ENCODE peak calls at places on chromosomes 5 and 9, in nine cellular contexts. One of them, this sample, is unnamed.

GRCh38 chr5:76303917-76304316 is 99.2 kb upstream of the IQGAP2 start:
- DNase-seq in breast epithelium: peak; percentile 54
- DNase-seq in esophagus squamous epithelium: no peak
- DNase-seq in ovary: no peak
- DNase-seq in adrenal gland: no peak
- DNase-seq in GM12891: no peak
- DNase-seq in A549: peak; percentile 10
- DNase-seq in endothelial cell of umbilical vein: no peak
- DNase-seq in heart left ventricle: no peak
- DNase-seq in this sample: no peak

GRCh38 chr5:61162010-61162831 is at the start of gene SMIM15:
- DNase-seq in endothelial cell of umbilical vein: peak; percentile 82
- DNase-seq in esophagus squamous epithelium: peak; percentile 43
- DNase-seq in breast epithelium: peak; percentile 83
- DNase-seq in A549: peak; percentile 94
- DNase-seq in adrenal gland: peak; percentile 91
- DNase-seq in GM12891: peak; percentile 82
- DNase-seq in ovary: peak; percentile 84
- DNase-seq in heart left ventricle: peak; percentile 95
- DNase-seq in this sample: peak; percentile 81

GRCh38 chr5:83125560-83125959 is 48.2 kb downstream of the XRCC4 start:
- DNase-seq in esophagus squamous epithelium: no peak
- DNase-seq in GM12891: no peak
- DNase-seq in endothelial cell of umbilical vein: no peak
- DNase-seq in adrenal gland: no peak
- DNase-seq in ovary: no peak
- DNase-seq in A549: peak; percentile 7
- DNase-seq in breast epithelium: no peak
- DNase-seq in heart left ventricle: no peak
- DNase-seq in this sample: no peak

GRCh38 chr5:79689541-79690466 is at the start of gene CMYA5:
- DNase-seq in endothelial cell of umbilical vein: no peak
- DNase-seq in breast epithelium: peak; percentile 75
- DNase-seq in GM12891: no peak
- DNase-seq in ovary: peak; percentile 80
- DNase-seq in heart left ventricle: peak; percentile 77
- DNase-seq in A549: no peak
- DNase-seq in esophagus squamous epithelium: no peak
- DNase-seq in adrenal gland: no peak
- DNase-seq in this sample: no peak

GRCh38 chr9:81871695-81872094 is 56.5 kb upstream of the SPATA31D4 start:
- DNase-seq in endothelial cell of umbilical vein: peak; percentile 45
- DNase-seq in ovary: no peak
- DNase-seq in heart left ventricle: no peak
- DNase-seq in adrenal gland: no peak
- DNase-seq in A549: peak; percentile 44
- DNase-seq in breast epithelium: no peak
- DNase-seq in GM12891: no peak
- DNase-seq in esophagus squamous epithelium: no peak
- DNase-seq in this sample: peak; percentile 62

GRCh38 chr5:72556351-72557146 is 49.3 kb upstream of the ZNF366 start:
- DNase-seq in GM12891: peak; percentile 53
- DNase-seq in A549: peak; percentile 72
- DNase-seq in esophagus squamous epithelium: no peak
- DNase-seq in heart left ventricle: peak; percentile 66
- DNase-seq in endothelial cell of umbilical vein: peak; percentile 85
- DNase-seq in breast epithelium: no peak
- DNase-seq in ovary: peak; percentile 65
- DNase-seq in adrenal gland: peak; percentile 60
- DNase-seq in this sample: no peak

GRCh38 chr9:135718616-135719015 is 16.6 kb downstream of the KCNT1 start:
- DNase-seq in heart left ventricle: no peak
- DNase-seq in A549: peak; percentile 45
- DNase-seq in breast epithelium: no peak
- DNase-seq in esophagus squamous epithelium: no peak
- DNase-seq in ovary: no peak
- DNase-seq in GM12891: no peak
- DNase-seq in adrenal gland: peak; percentile 94
- DNase-seq in endothelial cell of umbilical vein: peak; percentile 56
- DNase-seq in this sample: peak; percentile 98

GRCh38 chr9:105901514-105902109 is 207.3 kb downstream of the TMEM38B start:
- DNase-seq in ovary: no peak
- DNase-seq in esophagus squamous epithelium: no peak
- DNase-seq in heart left ventricle: peak; percentile 52
- DNase-seq in A549: peak; percentile 52
- DNase-seq in GM12891: peak; percentile 31
- DNase-seq in breast epithelium: no peak
- DNase-seq in endothelial cell of umbilical vein: peak; percentile 10
- DNase-seq in adrenal gland: peak; percentile 49
- DNase-seq in this sample: peak; percentile 60

DNA sequence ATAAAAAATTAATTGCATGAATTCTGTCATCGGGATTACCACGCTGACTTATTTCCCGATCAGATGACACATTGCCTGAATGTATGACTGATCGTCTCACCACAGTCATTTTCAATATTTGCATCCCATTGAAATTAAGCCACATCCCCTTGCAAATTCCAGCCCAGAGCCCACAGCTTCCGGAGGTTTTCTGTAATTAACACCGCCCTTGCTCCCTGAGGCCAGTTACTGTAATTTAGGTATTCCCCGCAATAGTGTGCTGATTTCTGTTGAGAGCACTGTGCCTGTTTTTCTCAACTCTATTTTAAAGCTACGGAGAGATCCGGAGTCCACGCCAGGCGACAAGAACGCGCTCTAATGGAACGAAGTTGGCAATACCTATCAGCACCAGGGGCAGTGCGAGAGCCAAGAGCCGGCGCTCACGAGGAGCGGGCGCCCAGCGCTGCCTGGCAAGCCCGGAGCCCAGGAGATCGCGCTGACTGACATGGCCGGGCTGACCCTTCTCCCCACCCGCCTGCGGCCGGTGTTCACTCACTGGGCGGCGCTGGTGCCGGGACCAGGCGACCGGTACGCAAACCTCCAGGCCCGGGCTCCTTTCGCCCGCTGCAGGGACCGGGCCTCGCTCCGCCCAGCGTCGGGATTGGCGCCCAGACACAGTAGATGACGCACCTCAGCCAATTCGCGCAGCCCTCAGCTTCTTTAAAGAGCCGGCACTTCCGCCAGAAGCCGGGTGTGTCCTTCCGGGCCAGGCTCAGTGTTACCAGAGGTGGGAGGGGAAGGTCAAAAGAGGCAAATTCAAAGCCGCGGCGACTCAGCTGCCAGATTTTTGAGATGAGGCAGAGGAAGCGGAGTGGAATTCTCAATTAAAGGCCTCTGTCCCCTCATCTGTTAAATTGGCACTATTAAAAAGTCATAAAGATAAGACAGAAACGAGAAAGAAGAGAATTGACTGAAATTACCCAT is at the start of gene PLGRKT:
- DNase-seq in esophagus squamous epithelium: peak; percentile 91
- DNase-seq in GM12891: peak; percentile 72
- DNase-seq in adrenal gland: peak; percentile 98
- DNase-seq in ovary: peak; percentile 91
- DNase-seq in heart left ventricle: peak; percentile 98
- DNase-seq in breast epithelium: peak; percentile 91
- DNase-seq in endothelial cell of umbilical vein: peak; percentile 88
- DNase-seq in A549: peak; percentile 94
- DNase-seq in this sample: peak; percentile 71
- TF ChIP-seq POLR2A in esophagus squamous epithelium: peak; percentile 94
- TF ChIP-seq POLR2A in GM12891: peak; percentile 81
- TF ChIP-seq POLR2A in adrenal gland: peak; percentile 77
- TF ChIP-seq POLR2A in ovary: peak; percentile 77
- TF ChIP-seq POLR2A in heart left ventricle: peak; percentile 95
- TF ChIP-seq POLR2A in breast epithelium: peak; percentile 61
- TF ChIP-seq POLR2A in endothelial cell of umbilical vein: peak; percentile 81
- TF ChIP-seq POLR2A in A549: peak; percentile 94
- TF ChIP-seq POLR2A in this sample: peak; percentile 77

GRCh38 chr9:72526901-72527800 is 5.7 kb downstream of the TMC1 start:
- DNase-seq in endothelial cell of umbilical vein: peak; percentile 97
- DNase-seq in esophagus squamous epithelium: no peak
- DNase-seq in ovary: peak; percentile 89
- DNase-seq in GM12891: no peak
- DNase-seq in A549: peak; percentile 88
- DNase-seq in adrenal gland: peak; percentile 92
- DNase-seq in breast epithelium: peak; percentile 79
- DNase-seq in heart left ventricle: peak; percentile 69
- DNase-seq in this sample: peak; percentile 88
- TF ChIP-seq POLR2A in endothelial cell of umbilical vein: no peak
- TF ChIP-seq POLR2A in esophagus squamous epithelium: peak; percentile 54
- TF ChIP-seq POLR2A in ovary: peak; percentile 48
- TF ChIP-seq POLR2A in GM12891: peak; percentile 69
- TF ChIP-seq POLR2A in A549: peak; percentile 22
- TF ChIP-seq POLR2A in adrenal gland: no peak
- TF ChIP-seq POLR2A in breast epithelium: no peak
- TF ChIP-seq POLR2A in heart left ventricle: no peak
- TF ChIP-seq POLR2A in this sample: peak; percentile 47

GRCh38 chr5:96934291-96934694 is 1.6 kb upstream of the LNPEP start:
- DNase-seq in breast epithelium: no peak
- DNase-seq in GM12891: no peak
- DNase-seq in esophagus squamous epithelium: no peak
- DNase-seq in adrenal gland: no peak
- DNase-seq in A549: peak; percentile 49
- DNase-seq in ovary: no peak
- DNase-seq in heart left ventricle: no peak
- DNase-seq in endothelial cell of umbilical vein: no peak
- DNase-seq in this sample: no peak

GRCh38 chr5:96934695-96935555 is 955 bp upstream of the LNPEP start:
- DNase-seq in breast epithelium: peak; percentile 83
- DNase-seq in ovary: peak; percentile 88
- DNase-seq in GM12891: peak; percentile 57
- DNase-seq in esophagus squamous epithelium: peak; percentile 82
- DNase-seq in heart left ventricle: peak; percentile 96
- DNase-seq in endothelial cell of umbilical vein: peak; percentile 94
- DNase-seq in A549: peak; percentile 96
- DNase-seq in adrenal gland: peak; percentile 91
- DNase-seq in this sample: peak; percentile 67

GRCh38 chr5:96936431-96937221 is 746 bp downstream of the LNPEP start:
- DNase-seq in endothelial cell of umbilical vein: peak; percentile 57
- DNase-seq in heart left ventricle: peak; percentile 50
- DNase-seq in adrenal gland: peak; percentile 41
- DNase-seq in breast epithelium: peak; percentile 24
- DNase-seq in ovary: peak; percentile 42
- DNase-seq in GM12891: no peak
- DNase-seq in esophagus squamous epithelium: peak; percentile 13
- DNase-seq in A549: peak; percentile 21
- DNase-seq in this sample: peak; percentile 8

GRCh38 chr5:96933764-96934163 is 2.1 kb upstream of the LNPEP start:
- DNase-seq in GM12891: no peak
- DNase-seq in endothelial cell of umbilical vein: no peak
- DNase-seq in esophagus squamous epithelium: no peak
- DNase-seq in adrenal gland: no peak
- DNase-seq in breast epithelium: no peak
- DNase-seq in A549: no peak
- DNase-seq in heart left ventricle: no peak
- DNase-seq in ovary: no peak
- DNase-seq in this sample: no peak

GRCh38 chr5:96935556-96936430 is at the start of gene LNPEP:
- DNase-seq in A549: peak; percentile 98
- DNase-seq in endothelial cell of umbilical vein: peak; percentile 99
- DNase-seq in ovary: peak; percentile 94
- DNase-seq in breast epithelium: peak; percentile 96
- DNase-seq in heart left ventricle: peak; percentile 97
- DNase-seq in GM12891: peak; percentile 57
- DNase-seq in adrenal gland: peak; percentile 96
- DNase-seq in esophagus squamous epithelium: peak; percentile 76
- DNase-seq in this sample: peak; percentile 85
- TF ChIP-seq POLR2A in A549: peak; percentile 61
- TF ChIP-seq POLR2A in endothelial cell of umbilical vein: no peak
- TF ChIP-seq POLR2A in ovary: peak; percentile 79
- TF ChIP-seq POLR2A in breast epithelium: peak; percentile 63
- TF ChIP-seq POLR2A in heart left ventricle: peak; percentile 75
- TF ChIP-seq POLR2A in GM12891: no peak
- TF ChIP-seq POLR2A in adrenal gland: peak; percentile 95
- TF ChIP-seq POLR2A in esophagus squamous epithelium: peak; percentile 94
- TF ChIP-seq POLR2A in this sample: peak; percentile 74

DNA sequence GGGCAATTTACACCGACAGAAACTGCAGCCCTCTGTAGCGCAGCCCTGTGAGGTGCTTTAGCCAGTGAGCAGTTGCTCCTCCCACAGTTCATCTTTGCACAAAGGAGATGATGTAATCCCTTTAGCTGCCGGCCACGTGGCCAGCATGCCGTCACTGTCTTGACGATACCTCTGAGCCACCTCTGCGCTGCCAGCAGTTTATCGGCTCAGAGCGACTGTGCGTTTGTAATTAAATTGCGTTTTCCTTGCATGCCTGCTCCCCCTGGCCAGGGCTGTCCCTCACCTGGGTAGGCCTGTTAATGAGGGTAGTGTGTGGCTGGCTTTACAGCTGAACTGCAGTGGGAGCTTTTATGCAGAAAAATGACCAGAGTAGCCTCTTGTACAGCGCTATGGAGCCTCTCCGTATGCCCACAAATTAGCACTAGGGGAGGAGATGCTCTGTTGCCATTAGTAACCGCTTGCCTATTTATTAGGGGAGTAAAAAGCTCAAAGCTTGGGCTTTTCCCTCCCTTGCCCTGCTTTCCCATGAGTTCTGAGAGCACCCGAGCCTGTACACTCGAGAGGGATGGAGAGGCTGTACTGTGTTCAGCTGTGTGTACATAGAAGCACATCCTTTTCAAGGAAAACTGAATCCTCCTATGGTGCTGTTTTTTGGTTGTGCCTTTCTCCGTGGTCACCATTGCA is 107.1 kb downstream of the TRIO start:
- DNase-seq in GM12891: no peak
- DNase-seq in adrenal gland: peak; percentile 69
- DNase-seq in esophagus squamous epithelium: no peak
- DNase-seq in breast epithelium: peak; percentile 77
- DNase-seq in A549: peak; percentile 33
- DNase-seq in endothelial cell of umbilical vein: no peak
- DNase-seq in ovary: peak; percentile 89
- DNase-seq in heart left ventricle: peak; percentile 73
- DNase-seq in this sample: no peak
- TF ChIP-seq POLR2A in GM12891: no peak
- TF ChIP-seq POLR2A in adrenal gland: no peak
- TF ChIP-seq POLR2A in esophagus squamous epithelium: no peak
- TF ChIP-seq POLR2A in breast epithelium: no peak
- TF ChIP-seq POLR2A in A549: no peak
- TF ChIP-seq POLR2A in endothelial cell of umbilical vein: no peak
- TF ChIP-seq POLR2A in ovary: no peak
- TF ChIP-seq POLR2A in heart left ventricle: no peak
- TF ChIP-seq POLR2A in this sample: no peak

DNA sequence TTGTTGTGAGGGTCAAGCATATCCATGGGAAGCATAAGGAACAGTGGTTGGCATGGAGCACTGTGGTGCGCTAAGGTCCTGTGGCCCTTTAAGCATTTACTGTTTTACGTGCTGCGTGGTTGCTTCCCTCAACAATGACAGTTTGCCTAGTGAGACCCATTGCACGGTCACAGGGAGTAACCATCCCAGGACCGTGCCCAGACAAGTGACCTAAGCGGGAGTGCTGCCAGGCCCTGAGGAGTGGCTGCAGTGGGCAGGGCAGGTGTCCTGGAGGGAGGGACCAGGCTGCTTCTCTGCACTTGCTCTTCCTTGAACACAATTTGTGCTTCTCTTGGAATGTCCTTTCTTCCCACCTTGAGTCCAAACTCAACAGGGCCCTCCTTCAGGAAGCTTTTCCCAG is 64.6 kb downstream of the RGS3 start:
- DNase-seq in ovary: no peak
- DNase-seq in esophagus squamous epithelium: no peak
- DNase-seq in adrenal gland: no peak
- DNase-seq in breast epithelium: peak; percentile 37
- DNase-seq in GM12891: no peak
- DNase-seq in endothelial cell of umbilical vein: no peak
- DNase-seq in heart left ventricle: no peak
- DNase-seq in A549: no peak
- DNase-seq in this sample: no peak
- TF ChIP-seq POLR2A in ovary: no peak
- TF ChIP-seq POLR2A in esophagus squamous epithelium: no peak
- TF ChIP-seq POLR2A in adrenal gland: no peak
- TF ChIP-seq POLR2A in breast epithelium: no peak
- TF ChIP-seq POLR2A in GM12891: no peak
- TF ChIP-seq POLR2A in endothelial cell of umbilical vein: no peak
- TF ChIP-seq POLR2A in heart left ventricle: no peak
- TF ChIP-seq POLR2A in A549: no peak
- TF ChIP-seq POLR2A in this sample: no peak

This sample was measured in H54.